ENCODE peak calls at places on chromosome 19, in four cellular contexts. H is dorsolateral prefrontal cortex; I is fibroblast of pulmonary artery; V is CD4-positive, CD25-positive, alpha-beta regulatory T cell. X is an unnamed sample.

GRCh38 chr19:33395561-33396550 is 22.3 kb downstream of the CEBPG start:
- DNase-seq in H (no peak), I (peak), V (no peak), X (no peak)

GRCh38 chr19:14561832-14562351 is 10.0 kb downstream of the NDUFB7 start:
- DNase-seq in H (peak), I (no peak), V (no peak), X (no peak)

GRCh38 chr19:47813304-47813994 is 8.3 kb upstream of the CRX start:
- DNase-seq in H (peak), I (peak), V (peak), X (peak)

GRCh38 chr19:28920269-28921066 is 292.5 kb downstream of the UQCRFS1 start:
- DNase-seq in H (no peak), I (no peak), V (no peak), X (no peak)

GRCh38 chr19:13841339-13842293 is 35.3 kb upstream of the NANOS3 start:
- DNase-seq in H (no peak), I (no peak), V (peak), X (peak)

GRCh38 chr19:34184880-34185491 is 12.7 kb downstream of the LSM14A start:
- DNase-seq in H (no peak), I (peak), V (no peak), X (no peak)

GRCh38 chr19:752652-753517 is 2.0 kb downstream of the MISP start:
- DNase-seq in H (no peak), I (peak), V (no peak), X (no peak)

GRCh38 chr19:37467608-37468090 is 405 bp upstream of the ZNF569 start:
- DNase-seq in H (no peak), I (no peak), V (no peak), X (no peak)

GRCh38 chr19:2949939-2950285 is 5.1 kb upstream of the ZNF77 start:
- DNase-seq in H (peak), I (peak), V (no peak), X (no peak)

GRCh38 chr19:12872941-12873890 is 8.0 kb downstream of the DNASE2 start:
- DNase-seq in H (peak), I (peak), V (peak), X (peak)

GRCh38 chr19:49766007-49766937 is 529 bp upstream of the AP2A1 start:
- DNase-seq in H (peak), I (peak), V (peak), X (peak)

GRCh38 chr19:56875717-56876116 is 35.2 kb upstream of the PEG3 start:
- DNase-seq in H (no peak), I (no peak), V (no peak), X (no peak)

GRCh38 chr19:33348301-33349010 is 25.1 kb upstream of the CEBPG start:
- DNase-seq in H (no peak), I (peak), V (no peak), X (no peak)

GRCh38 chr19:43755256-43755801 is 567 bp upstream of the SMG9 start:
- DNase-seq in H (peak), I (peak), V (peak), X (peak)

GRCh38 chr19:35643255-35644205 is 2.0 kb downstream of the ETV2 start:
- DNase-seq in H (peak), I (peak), V (peak), X (peak)

GRCh38 chr19:23762548-23762883 is 3.8 kb upstream of the ZNF681 start:
- DNase-seq in H (no peak), I (no peak), V (no peak), X (no peak)

GRCh38 chr19:34998777-34999497 is 1.2 kb upstream of the GRAMD1A start:
- DNase-seq in H (peak), I (no peak), V (no peak), X (no peak)

GRCh38 chr19:8371011-8371804 is 7.3 kb downstream of the ANGPTL4 start:
- DNase-seq in H (no peak), I (no peak), V (no peak), X (no peak)

GRCh38 chr19:408441-409005 is 424 bp downstream of the C2CD4C start:
- DNase-seq in H (no peak), I (no peak), V (no peak), X (no peak)

GRCh38 chr19:1650627-1651009 is 1.8 kb downstream of the TCF3 start:
- DNase-seq in H (no peak), I (peak), V (peak), X (peak)

GRCh38 chr19:55676384-55676783 is 1.4 kb downstream of the EPN1 start:
- DNase-seq in H (peak), I (peak), V (no peak), X (no peak)

GRCh38 chr19:55255618-55256423 is 3.0 kb downstream of the PPP6R1 start:
- DNase-seq in H (no peak), I (peak), V (peak), X (peak)

GRCh38 chr19:35715981-35716734 is 1.6 kb upstream of the KMT2B start:
- DNase-seq in H (peak), I (peak), V (peak), X (no peak)

GRCh38 chr19:39389621-39390414 is 1.1 kb downstream of the PAF1 start:
- DNase-seq in H (no peak), I (no peak), V (no peak), X (no peak)

GRCh38 chr19:5156231-5156986 is 184.2 kb downstream of the PTPRS start:
- DNase-seq in H (no peak), I (no peak), V (no peak), X (no peak)

GRCh38 chr19:54415208-54415900 is at the start of gene TTYH1:
- DNase-seq in H (no peak), I (no peak), V (no peak), X (no peak)

X was measured in CD4-positive, alpha-beta memory T cell.